ENCODE peak calls at places on chromosomes 13 and 19, in ten cellular contexts. R is RWPE1; U is HT1080; F is hepatic stellate cell; V is HFFc6; G is head of caudate nucleus; B is AG20443; T is AG04450; D is foreskin fibroblast; Y is activated CD8-positive, alpha-beta T cell treated with anti-CD3 and anti-CD28 coated beads, Interleukin-2, amount 10 ng/mL, durations not matched to agents 7 days and 5 days. N is an unnamed sample.

GRCh38 chr19:45887311-45887710 is 1.4 kb upstream of the IRF2BP1 start:
- DNase-seq in Y (no peak), V (no peak), G (no peak), D (no peak), F (no peak), B (no peak), U (no peak), T (no peak), R (no peak), N (no peak)

GRCh38 chr13:74128171-74128767 is 5.9 kb downstream of the KLF12 start:
- DNase-seq in F (no peak), Y (no peak), U (peak; percentile 54), R (no peak), T (peak; percentile 16), D (peak; percentile 81), V (peak; percentile 19), B (no peak), G (no peak), N (peak; percentile 29)

GRCh38 chr19:4910594-4911273 is 1.4 kb downstream of the UHRF1 start:
- DNase-seq in F (peak; percentile 69), D (peak; percentile 75), U (peak; percentile 43), V (peak; percentile 59), G (peak; percentile 42), B (peak; percentile 45), Y (peak; percentile 53), T (no peak), R (peak; percentile 47), N (peak; percentile 66)

GRCh38 chr19:18674616-18675015 is 8.9 kb upstream of the CRTC1 start:
- DNase-seq in U (peak; percentile 39), Y (no peak), R (no peak), G (peak; percentile 37), B (no peak), F (no peak), V (no peak), D (peak; percentile 30), T (no peak), N (no peak)

GRCh38 chr19:2491130-2491801 is 15.3 kb downstream of the GADD45B start:
- DNase-seq in D (peak; percentile 93), G (no peak), Y (no peak), F (peak; percentile 78), U (peak; percentile 77), V (peak; percentile 85), R (peak; percentile 76), T (no peak), B (peak; percentile 79), N (peak; percentile 95)

GRCh38 chr19:16386619-16387240 is 62.1 kb downstream of the KLF2 start:
- DNase-seq in U (peak; percentile 62), T (peak; percentile 39), D (peak; percentile 56), V (peak; percentile 59), R (peak; percentile 51), Y (peak; percentile 80), G (no peak), F (peak; percentile 85), B (peak; percentile 82), N (peak; percentile 52)

GRCh38 chr19:53927745-53928144 is 18.7 kb downstream of the CACNG7 start:
- DNase-seq in F (no peak), U (peak; percentile 40), T (peak; percentile 26), Y (peak; percentile 63), V (peak; percentile 48), D (peak; percentile 43), R (peak; percentile 63), B (peak; percentile 73), G (no peak), N (peak; percentile 63)

GRCh38 chr19:1438933-1439358 is 750 bp downstream of the RPS15 start:
- DNase-seq in T (no peak), D (no peak), V (no peak), Y (no peak), B (no peak), F (no peak), R (no peak), U (no peak), G (no peak), N (no peak)

GRCh38 chr19:47421844-47422395 is 2.6 kb upstream of the MEIS3 start:
- DNase-seq in T (no peak), R (no peak), B (no peak), F (no peak), V (no peak), G (no peak), Y (no peak), U (no peak), D (no peak), N (no peak)

N was measured in MCF 10A.